ENCODE peak calls at places on chromosome 22, in nine cellular contexts. Z is MCF 10A, W is HFF-Myc, E is body of pancreas, K is esophagus squamous epithelium, H is dorsolateral prefrontal cortex, A is GM12865, J is GM13977, C is omental fat pad. T is an unnamed sample.

GRCh38 chr22:40408718-40409612 is 38.6 kb downstream of the SGSM3 start:
- DNase-seq in H (no peak), Z (no peak), W (no peak), E (no peak), K (no peak), A (no peak), J (no peak), C (no peak), T (no peak)

GRCh38 chr22:29152381-29153138 is 53.1 kb upstream of the EMID1 start:
- DNase-seq in H (no peak), E (no peak), C (no peak), K (no peak), A (no peak), Z (no peak), W (no peak), J (no peak), T (no peak)

GRCh38 chr22:40385041-40385782 is 14.8 kb downstream of the SGSM3 start:
- DNase-seq in J (peak), Z (no peak), E (no peak), W (no peak), K (no peak), C (no peak), A (peak), H (no peak), T (peak)

GRCh38 chr22:46149493-46149997 is 781 bp upstream of the PPARA start:
- DNase-seq in H (peak), A (peak), K (no peak), C (no peak), W (no peak), J (peak), Z (no peak), E (peak), T (no peak)

GRCh38 chr22:20844055-20845037 is 14.3 kb downstream of the PI4KA start:
- DNase-seq in A (no peak), E (no peak), C (no peak), J (no peak), K (no peak), W (no peak), H (no peak), Z (no peak), T (no peak)

GRCh38 chr22:17706451-17706900 is 67.8 kb downstream of the BID start:
- DNase-seq in H (no peak), W (peak), Z (peak), A (peak), E (peak), K (no peak), C (no peak), J (peak), T (peak)

GRCh38 chr22:39292561-39293074 is 26.8 kb downstream of the RPL3 start:
- DNase-seq in E (peak), A (peak), K (peak), W (peak), C (peak), Z (peak), J (no peak), H (peak), T (no peak)

GRCh38 chr22:30438559-30438958 is 13.0 kb downstream of the MTFP1 start:
- DNase-seq in K (no peak), H (no peak), W (no peak), Z (no peak), J (no peak), C (no peak), A (no peak), E (no peak), T (no peak)

GRCh38 chr22:18987765-18988164 is 51.7 kb upstream of the PRODH start:
- DNase-seq in A (peak), C (no peak), K (no peak), Z (no peak), E (peak), J (peak), H (no peak), W (no peak), T (no peak)

GRCh38 chr22:23066200-23067022 is 3.9 kb upstream of the GNAZ start:
- DNase-seq in C (no peak), W (no peak), H (peak), A (no peak), J (no peak), Z (no peak), K (no peak), E (no peak), T (no peak)

GRCh38 chr22:43260818-43261217 is 73.9 kb upstream of the TTLL12 start:
- DNase-seq in E (no peak), W (no peak), H (no peak), K (no peak), C (no peak), Z (no peak), A (no peak), J (no peak), T (no peak)

GRCh38 chr22:19892249-19892879 is 37.7 kb upstream of the GNB1L start:
- DNase-seq in E (no peak), H (no peak), W (peak), Z (peak), J (peak), A (no peak), K (no peak), C (no peak), T (peak)

GRCh38 chr22:43144949-43145348 is 1.8 kb upstream of the MCAT start:
- DNase-seq in J (no peak), K (no peak), A (no peak), H (no peak), E (no peak), W (no peak), C (no peak), Z (no peak), T (no peak)

GRCh38 chr22:29820941-29821789 is 16.9 kb downstream of the ASCC2 start:
- DNase-seq in H (no peak), A (peak), W (peak), E (peak), C (peak), J (peak), Z (peak), K (no peak), T (peak)

GRCh38 chr22:39913321-39913720 is 12.4 kb downstream of the GRAP2 start:
- DNase-seq in Z (no peak), K (no peak), E (no peak), A (no peak), J (no peak), C (no peak), H (no peak), W (no peak), T (no peak)

GRCh38 chr22:49702068-49702397 is 125.6 kb downstream of the BRD1 start:
- DNase-seq in Z (no peak), H (no peak), W (no peak), C (no peak), A (no peak), E (no peak), J (no peak), K (no peak), T (no peak)

GRCh38 chr22:20305894-20306645 is 13.8 kb downstream of the DGCR6L start:
- DNase-seq in E (no peak), J (no peak), C (no peak), Z (no peak), H (no peak), K (no peak), A (no peak), W (no peak), T (no peak)

GRCh38 chr22:35349704-35350538 is 31.0 kb upstream of the HMOX1 start:
- DNase-seq in E (peak), J (no peak), W (no peak), C (no peak), Z (no peak), A (no peak), K (no peak), H (no peak), T (no peak)

GRCh38 chr22:17117890-17118289 is 3.3 kb downstream of the TMEM121B start:
- DNase-seq in A (peak), K (no peak), E (no peak), H (no peak), W (no peak), Z (no peak), C (no peak), J (no peak), T (no peak)

GRCh38 chr22:49746065-49746464 is 81.6 kb downstream of the BRD1 start:
- DNase-seq in H (no peak), W (no peak), K (no peak), J (no peak), E (no peak), Z (no peak), A (no peak), C (no peak), T (no peak)

GRCh38 chr22:49169074-49169744 is 658.5 kb downstream of the BRD1 start:
- DNase-seq in E (no peak), C (no peak), H (no peak), A (no peak), J (no peak), Z (no peak), W (no peak), K (no peak), T (no peak)

GRCh38 chr22:48079505-48080295 is 1317.2 kb downstream of the TBC1D22A start:
- DNase-seq in H (no peak), A (no peak), W (no peak), K (no peak), E (no peak), C (no peak), Z (no peak), J (no peak), T (no peak)

GRCh38 chr22:22425783-22426624 is 82.5 kb downstream of the ZNF280B start:
- DNase-seq in C (no peak), E (no peak), H (no peak), J (no peak), W (no peak), A (no peak), Z (no peak), K (no peak), T (no peak)

GRCh38 chr22:47486569-47487312 is 724.3 kb downstream of the TBC1D22A start:
- DNase-seq in Z (no peak), J (no peak), C (no peak), A (no peak), E (no peak), W (no peak), H (no peak), K (no peak), T (no peak)

GRCh38 chr22:33986167-33986771 is 66.0 kb upstream of the LARGE1 start:
- DNase-seq in C (no peak), J (peak), E (no peak), A (peak), Z (no peak), K (no peak), H (no peak), W (no peak), T (peak)

DNA sequence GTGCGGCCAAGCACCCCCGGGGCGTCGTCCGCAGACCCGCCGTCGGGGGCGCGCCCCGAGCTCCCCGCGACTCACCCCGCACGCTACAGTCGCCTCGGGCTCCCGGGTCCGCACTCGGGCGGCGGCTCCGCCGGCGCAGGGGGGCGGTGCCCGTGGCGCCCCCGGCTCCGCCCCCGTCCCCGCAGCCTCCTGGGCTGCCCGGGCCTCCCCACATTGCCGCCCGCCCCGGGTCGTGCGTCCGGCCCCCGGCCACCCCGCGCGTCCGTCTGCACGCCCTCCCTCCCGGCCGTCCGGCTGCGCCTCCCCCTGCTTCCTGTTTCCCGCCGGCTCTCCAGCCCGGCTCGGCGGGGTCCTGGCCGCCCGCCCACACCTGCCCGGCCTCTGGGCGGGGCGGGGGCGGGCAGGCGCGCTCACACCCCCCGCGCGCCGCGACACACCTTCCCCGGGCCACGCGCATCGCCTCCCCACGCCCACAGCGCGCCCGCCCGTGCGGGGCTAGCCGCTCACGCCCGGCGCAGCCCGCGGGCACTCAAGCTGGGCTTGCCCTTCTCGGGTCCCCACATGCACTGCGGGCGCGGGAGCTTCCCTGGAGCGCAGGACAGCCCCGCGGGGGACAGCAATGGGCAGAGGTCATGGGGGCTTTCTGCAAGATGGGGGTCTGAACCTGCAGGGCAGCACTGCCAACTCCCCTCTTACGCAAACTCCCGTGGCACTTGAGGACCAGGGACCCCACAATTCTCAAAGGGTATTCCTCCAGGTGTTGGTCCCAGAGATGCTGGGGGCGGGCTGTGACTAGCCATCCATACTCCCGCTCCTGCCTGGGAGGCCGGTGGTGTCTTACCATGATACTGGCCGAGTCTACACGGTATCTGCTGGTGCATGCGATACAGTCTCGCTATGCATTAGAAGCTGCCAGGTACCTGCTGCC is at the start of gene CARD10:
- DNase-seq in K (no peak), E (peak), H (no peak), Z (peak), J (peak), C (no peak), W (no peak), A (no peak), T (peak)
- TF ChIP-seq CTCF in K (no peak), E (no peak), H (no peak), Z (no peak), J (no peak), C (no peak), W (no peak), A (no peak), T (no peak)

GRCh38 chr22:32016081-32016480 is 27.0 kb upstream of the SLC5A1 start:
- DNase-seq in E (no peak), H (no peak), J (no peak), C (no peak), W (no peak), A (no peak), K (no peak), Z (peak), T (no peak)
- TF ChIP-seq CTCF in E (no peak), H (no peak), J (no peak), C (no peak), W (no peak), A (no peak), K (no peak), Z (no peak), T (no peak)

GRCh38 chr22:24482998-24483397 is 12.1 kb upstream of the UPB1 start:
- DNase-seq in K (no peak), H (no peak), W (no peak), E (no peak), A (no peak), C (no peak), Z (no peak), J (no peak), T (no peak)

GRCh38 chr22:24486501-24486921 is 8.6 kb upstream of the UPB1 start:
- DNase-seq in H (no peak), K (no peak), E (no peak), A (peak), W (peak), J (peak), C (no peak), Z (peak), T (no peak)

GRCh38 chr22:24483966-24484545 is 11.1 kb upstream of the UPB1 start:
- DNase-seq in A (no peak), Z (no peak), W (no peak), J (no peak), E (no peak), C (no peak), K (no peak), H (no peak), T (no peak)

GRCh38 chr22:24485170-24485569 is 10.0 kb upstream of the UPB1 start:
- DNase-seq in Z (no peak), A (no peak), W (no peak), K (no peak), E (no peak), H (no peak), J (no peak), C (no peak), T (no peak)

DNA sequence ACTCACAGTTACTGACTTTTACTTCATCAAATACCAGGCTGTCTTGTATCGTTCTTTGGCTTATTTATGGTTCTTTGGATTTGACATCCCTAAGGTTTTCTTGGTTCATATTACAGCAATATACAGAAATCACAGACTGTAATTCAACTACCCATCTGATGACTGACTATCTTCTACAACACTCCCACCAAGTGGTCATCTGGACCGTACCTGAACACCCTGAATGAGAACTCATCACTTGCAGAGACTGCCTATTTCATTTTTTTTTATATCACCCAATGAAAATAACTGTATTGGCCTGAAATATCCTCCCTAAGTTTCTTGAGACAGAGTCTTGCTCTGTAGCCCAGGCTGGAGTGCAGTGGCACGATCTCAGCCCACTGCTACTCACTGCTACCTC is 9.5 kb upstream of the UPB1 start:
- DNase-seq in W (no peak), H (no peak), Z (no peak), A (peak), C (no peak), E (no peak), K (no peak), J (no peak), T (no peak)
- TF ChIP-seq CTCF in W (no peak), H (peak), Z (no peak), A (peak), C (no peak), E (no peak), K (peak), J (peak), T (no peak)

GRCh38 chr22:41927813-41928212 is 1.2 kb upstream of the TNFRSF13C start:
- DNase-seq in W (no peak), H (no peak), Z (no peak), A (no peak), K (no peak), J (no peak), E (no peak), C (no peak), T (no peak)

GRCh38 chr22:41928416-41929157 is 2.0 kb upstream of the TNFRSF13C start:
- DNase-seq in H (no peak), Z (no peak), E (no peak), W (no peak), A (no peak), C (no peak), K (no peak), J (no peak), T (no peak)

GRCh38 chr22:41923595-41924276 is 2.9 kb downstream of the TNFRSF13C start:
- DNase-seq in Z (no peak), W (no peak), K (no peak), E (no peak), C (no peak), A (no peak), J (no peak), H (no peak), T (no peak)

GRCh38 chr22:41922940-41923594 is 3.5 kb downstream of the TNFRSF13C start:
- DNase-seq in E (no peak), C (no peak), Z (no peak), W (no peak), J (no peak), A (no peak), K (no peak), H (no peak), T (no peak)

DNA sequence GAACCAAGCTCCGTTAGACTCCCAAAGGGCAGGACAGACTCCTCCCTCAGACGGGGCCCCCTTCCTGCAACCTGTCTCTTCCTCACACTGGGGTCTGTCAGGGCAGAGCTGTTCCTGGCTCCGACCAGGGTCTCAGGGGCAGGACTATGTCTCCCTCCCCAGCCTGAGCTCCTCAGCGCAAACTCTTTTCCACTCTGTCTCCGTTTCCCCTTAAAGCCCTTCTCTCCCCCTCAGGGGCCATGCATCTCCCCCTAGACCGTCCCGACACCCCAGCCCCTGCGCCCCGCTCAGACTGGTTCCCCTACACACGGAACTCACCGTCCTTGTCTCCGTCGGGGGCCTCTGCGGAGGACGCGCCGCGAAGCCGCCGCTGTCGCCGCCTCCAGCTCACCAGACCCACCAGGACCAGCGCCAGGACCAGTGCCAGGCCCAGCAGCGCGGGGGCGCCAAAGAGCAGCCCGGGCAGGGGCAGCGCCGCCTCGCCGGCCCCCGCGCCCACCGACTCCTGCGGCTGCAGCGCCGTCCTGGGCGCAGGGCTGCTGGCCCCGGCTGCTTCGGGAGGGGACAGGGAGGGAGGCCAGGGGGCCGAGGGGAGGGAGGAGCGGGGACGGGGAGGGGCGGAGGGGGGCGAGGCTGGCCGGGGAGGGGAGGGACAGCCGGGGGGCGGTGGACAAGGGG is 684 bp downstream of the TNFRSF13C start:
- DNase-seq in W (no peak), H (no peak), Z (peak), E (peak), K (no peak), C (no peak), A (peak), J (peak), T (peak)
- TF ChIP-seq CTCF in W (peak), H (peak), Z (peak), E (peak), K (peak), C (no peak), A (peak), J (peak), T (peak)